ENCODE peak calls at places on chromosomes 3 and 15, in nine cellular contexts. One of them, this sample, is unnamed.

GRCh38 chr3:183455064-183455463 is 26.6 kb upstream of the MCF2L2 start:
- DNase-seq in IMR-90: peak
- DNase-seq in pancreas: no peak
- DNase-seq in tibial nerve: no peak
- DNase-seq in endothelial cell: no peak
- DNase-seq in fibroblast of the aortic adventitia: peak
- DNase-seq in CD4-positive, alpha-beta T cell: no peak
- DNase-seq in adrenal gland: peak
- DNase-seq in AG04450: no peak
- DNase-seq in this sample: no peak

GRCh38 chr3:153356908-153357307 is 194.9 kb downstream of the RAP2B start:
- DNase-seq in IMR-90: no peak
- DNase-seq in adrenal gland: no peak
- DNase-seq in fibroblast of the aortic adventitia: no peak
- DNase-seq in pancreas: no peak
- DNase-seq in endothelial cell: no peak
- DNase-seq in AG04450: no peak
- DNase-seq in tibial nerve: no peak
- DNase-seq in CD4-positive, alpha-beta T cell: no peak
- DNase-seq in this sample: no peak

GRCh38 chr3:69141313-69141712 is 18.9 kb upstream of the LMOD3 start:
- DNase-seq in fibroblast of the aortic adventitia: no peak
- DNase-seq in IMR-90: no peak
- DNase-seq in pancreas: no peak
- DNase-seq in endothelial cell: no peak
- DNase-seq in adrenal gland: no peak
- DNase-seq in CD4-positive, alpha-beta T cell: no peak
- DNase-seq in AG04450: no peak
- DNase-seq in tibial nerve: no peak
- DNase-seq in this sample: no peak

GRCh38 chr15:65381445-65382145 is 3.8 kb upstream of the IGDCC3 start:
- DNase-seq in endothelial cell: no peak
- DNase-seq in tibial nerve: no peak
- DNase-seq in adrenal gland: no peak
- DNase-seq in IMR-90: no peak
- DNase-seq in pancreas: no peak
- DNase-seq in AG04450: no peak
- DNase-seq in CD4-positive, alpha-beta T cell: no peak
- DNase-seq in fibroblast of the aortic adventitia: no peak
- DNase-seq in this sample: no peak

GRCh38 chr3:18679226-18679625 is 254.1 kb upstream of the SATB1 start:
- DNase-seq in pancreas: no peak
- DNase-seq in endothelial cell: no peak
- DNase-seq in adrenal gland: no peak
- DNase-seq in AG04450: no peak
- DNase-seq in CD4-positive, alpha-beta T cell: peak
- DNase-seq in tibial nerve: no peak
- DNase-seq in IMR-90: no peak
- DNase-seq in fibroblast of the aortic adventitia: no peak
- DNase-seq in this sample: no peak

GRCh38 chr3:179771797-179772196 is 119.0 kb downstream of the USP13 start:
- DNase-seq in tibial nerve: no peak
- DNase-seq in IMR-90: no peak
- DNase-seq in endothelial cell: no peak
- DNase-seq in CD4-positive, alpha-beta T cell: no peak
- DNase-seq in AG04450: no peak
- DNase-seq in adrenal gland: no peak
- DNase-seq in pancreas: no peak
- DNase-seq in fibroblast of the aortic adventitia: no peak
- DNase-seq in this sample: no peak

GRCh38 chr15:80418892-80419537 is 14.8 kb downstream of the ARNT2 start:
- DNase-seq in pancreas: no peak
- DNase-seq in adrenal gland: peak
- DNase-seq in CD4-positive, alpha-beta T cell: no peak
- DNase-seq in fibroblast of the aortic adventitia: peak
- DNase-seq in endothelial cell: peak
- DNase-seq in AG04450: peak
- DNase-seq in tibial nerve: peak
- DNase-seq in IMR-90: peak
- DNase-seq in this sample: peak

GRCh38 chr3:127159547-127159946 is 33.4 kb upstream of the PRR23E start:
- DNase-seq in endothelial cell: no peak
- DNase-seq in pancreas: no peak
- DNase-seq in adrenal gland: no peak
- DNase-seq in AG04450: no peak
- DNase-seq in fibroblast of the aortic adventitia: no peak
- DNase-seq in tibial nerve: no peak
- DNase-seq in IMR-90: no peak
- DNase-seq in CD4-positive, alpha-beta T cell: no peak
- DNase-seq in this sample: no peak

GRCh38 chr3:157542711-157543485 is 39.7 kb upstream of the VEPH1 start:
- DNase-seq in IMR-90: peak
- DNase-seq in CD4-positive, alpha-beta T cell: no peak
- DNase-seq in fibroblast of the aortic adventitia: peak
- DNase-seq in adrenal gland: peak
- DNase-seq in endothelial cell: peak
- DNase-seq in AG04450: peak
- DNase-seq in pancreas: peak
- DNase-seq in tibial nerve: peak
- DNase-seq in this sample: no peak

GRCh38 chr3:127254730-127255129 is 33.1 kb downstream of the PRR20G start:
- DNase-seq in IMR-90: no peak
- DNase-seq in adrenal gland: no peak
- DNase-seq in pancreas: no peak
- DNase-seq in tibial nerve: no peak
- DNase-seq in fibroblast of the aortic adventitia: no peak
- DNase-seq in AG04450: no peak
- DNase-seq in endothelial cell: no peak
- DNase-seq in CD4-positive, alpha-beta T cell: no peak
- DNase-seq in this sample: no peak

GRCh38 chr3:57557088-57557537 is 1.0 kb downstream of the PDE12 start:
- DNase-seq in CD4-positive, alpha-beta T cell: peak
- DNase-seq in pancreas: peak
- DNase-seq in adrenal gland: peak
- DNase-seq in IMR-90: peak
- DNase-seq in AG04450: no peak
- DNase-seq in fibroblast of the aortic adventitia: peak
- DNase-seq in endothelial cell: peak
- DNase-seq in tibial nerve: no peak
- DNase-seq in this sample: no peak

GRCh38 chr15:73806698-73807483 is 53.7 kb upstream of the INSYN1 start:
- DNase-seq in AG04450: no peak
- DNase-seq in pancreas: no peak
- DNase-seq in endothelial cell: no peak
- DNase-seq in adrenal gland: no peak
- DNase-seq in fibroblast of the aortic adventitia: no peak
- DNase-seq in CD4-positive, alpha-beta T cell: no peak
- DNase-seq in tibial nerve: no peak
- DNase-seq in IMR-90: no peak
- DNase-seq in this sample: no peak

GRCh38 chr3:193946945-193947344 is 189.0 kb upstream of the HES1 start:
- DNase-seq in pancreas: no peak
- DNase-seq in IMR-90: no peak
- DNase-seq in CD4-positive, alpha-beta T cell: no peak
- DNase-seq in endothelial cell: no peak
- DNase-seq in tibial nerve: no peak
- DNase-seq in adrenal gland: no peak
- DNase-seq in fibroblast of the aortic adventitia: no peak
- DNase-seq in AG04450: no peak
- DNase-seq in this sample: no peak

GRCh38 chr3:149967067-149967685 is 3.5 kb downstream of the PFN2 start:
- DNase-seq in tibial nerve: no peak
- DNase-seq in CD4-positive, alpha-beta T cell: no peak
- DNase-seq in endothelial cell: no peak
- DNase-seq in pancreas: no peak
- DNase-seq in fibroblast of the aortic adventitia: peak
- DNase-seq in AG04450: no peak
- DNase-seq in adrenal gland: no peak
- DNase-seq in IMR-90: peak
- DNase-seq in this sample: no peak

GRCh38 chr15:28901987-28902745 is 16.4 kb downstream of the APBA2 start:
- DNase-seq in pancreas: no peak
- DNase-seq in endothelial cell: no peak
- DNase-seq in tibial nerve: no peak
- DNase-seq in CD4-positive, alpha-beta T cell: no peak
- DNase-seq in fibroblast of the aortic adventitia: no peak
- DNase-seq in IMR-90: no peak
- DNase-seq in AG04450: no peak
- DNase-seq in adrenal gland: no peak
- DNase-seq in this sample: no peak
- TF ChIP-seq CTCF in pancreas: no peak
- TF ChIP-seq CTCF in endothelial cell: no peak
- TF ChIP-seq CTCF in tibial nerve: no peak
- TF ChIP-seq CTCF in CD4-positive, alpha-beta T cell: no peak
- TF ChIP-seq CTCF in fibroblast of the aortic adventitia: no peak
- TF ChIP-seq CTCF in IMR-90: peak
- TF ChIP-seq CTCF in AG04450: no peak
- TF ChIP-seq CTCF in adrenal gland: no peak
- TF ChIP-seq CTCF in this sample: no peak

DNA sequence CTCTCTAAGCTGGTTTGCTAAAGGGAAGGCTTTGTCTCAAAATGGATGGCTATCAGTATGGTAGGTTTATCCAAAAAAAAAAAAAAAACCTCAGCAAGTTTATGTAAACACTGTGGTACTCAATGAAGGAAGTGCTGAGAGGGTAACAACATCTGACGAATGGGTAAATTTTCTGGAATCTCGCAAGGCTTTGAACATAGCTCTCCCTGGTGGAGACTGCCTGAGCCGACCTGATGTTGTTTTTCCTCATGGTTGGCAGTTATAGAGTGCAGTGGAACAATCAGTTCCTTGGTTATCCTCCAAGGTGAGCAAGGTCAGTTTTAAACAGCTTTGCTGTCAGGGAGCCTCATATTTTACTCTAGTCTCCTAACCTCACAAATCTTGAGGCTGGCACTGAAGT is 94.6 kb downstream of the ZPLD1 start:
- DNase-seq in endothelial cell: peak
- DNase-seq in CD4-positive, alpha-beta T cell: no peak
- DNase-seq in tibial nerve: peak
- DNase-seq in IMR-90: peak
- DNase-seq in fibroblast of the aortic adventitia: peak
- DNase-seq in pancreas: no peak
- DNase-seq in AG04450: peak
- DNase-seq in adrenal gland: no peak
- DNase-seq in this sample: no peak
- TF ChIP-seq CTCF in endothelial cell: no peak
- TF ChIP-seq CTCF in CD4-positive, alpha-beta T cell: no peak
- TF ChIP-seq CTCF in tibial nerve: peak
- TF ChIP-seq CTCF in IMR-90: peak
- TF ChIP-seq CTCF in fibroblast of the aortic adventitia: peak
- TF ChIP-seq CTCF in pancreas: no peak
- TF ChIP-seq CTCF in AG04450: peak
- TF ChIP-seq CTCF in adrenal gland: peak
- TF ChIP-seq CTCF in this sample: no peak

GRCh38 chr3:87307805-87308204 is 31.4 kb upstream of the POU1F1 start:
- DNase-seq in tibial nerve: no peak
- DNase-seq in AG04450: no peak
- DNase-seq in CD4-positive, alpha-beta T cell: no peak
- DNase-seq in fibroblast of the aortic adventitia: no peak
- DNase-seq in IMR-90: no peak
- DNase-seq in pancreas: no peak
- DNase-seq in endothelial cell: no peak
- DNase-seq in adrenal gland: no peak
- DNase-seq in this sample: no peak
- TF ChIP-seq CTCF in tibial nerve: no peak
- TF ChIP-seq CTCF in AG04450: peak
- TF ChIP-seq CTCF in CD4-positive, alpha-beta T cell: no peak
- TF ChIP-seq CTCF in fibroblast of the aortic adventitia: no peak
- TF ChIP-seq CTCF in IMR-90: peak
- TF ChIP-seq CTCF in pancreas: no peak
- TF ChIP-seq CTCF in endothelial cell: no peak
- TF ChIP-seq CTCF in adrenal gland: no peak
- TF ChIP-seq CTCF in this sample: no peak

DNA sequence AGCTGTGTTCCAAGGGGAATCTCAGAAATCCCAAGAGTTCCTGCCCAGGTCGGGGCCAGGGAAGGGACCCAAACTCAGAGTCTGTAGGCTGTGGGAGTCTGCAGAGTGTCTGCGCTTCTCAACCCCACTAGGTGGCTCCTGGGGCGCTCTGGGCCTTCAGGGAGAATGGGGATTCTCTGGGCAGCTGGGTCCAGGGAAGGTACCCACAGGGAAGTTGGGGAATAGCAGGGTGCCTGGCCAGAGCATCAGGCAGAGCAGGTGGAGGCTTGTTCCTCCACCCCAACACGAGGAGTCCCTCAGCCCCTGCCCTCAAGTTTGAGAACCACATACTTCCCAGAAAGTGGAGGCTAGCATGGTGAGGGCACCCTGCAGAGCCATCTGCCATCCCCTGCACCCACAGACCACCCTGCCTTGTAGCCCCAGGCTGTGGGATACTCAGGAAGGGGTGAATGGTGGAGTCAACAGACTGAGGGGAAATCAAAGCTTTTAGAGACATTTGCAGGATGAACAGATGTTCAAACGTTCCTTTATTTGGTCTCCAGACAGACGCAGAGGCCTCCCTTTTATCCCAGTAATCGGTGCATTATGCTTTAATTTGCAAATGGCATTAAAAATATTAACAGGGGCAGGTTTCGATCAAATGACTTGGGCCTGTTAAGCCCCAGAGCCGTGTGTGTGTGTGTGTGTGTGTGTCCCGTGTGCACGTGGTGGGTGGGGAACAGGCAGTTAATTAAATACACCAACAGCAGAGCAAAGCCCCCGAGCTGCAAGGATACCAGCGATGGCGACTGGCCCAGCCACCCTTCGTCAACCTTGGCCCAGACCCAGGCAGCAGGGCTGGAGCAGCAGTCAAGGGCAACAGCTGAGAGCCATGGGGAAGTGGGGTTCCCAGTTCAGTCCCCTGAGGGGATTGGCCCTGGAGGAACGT is 57.7 kb downstream of the DNAJB8 start:
- DNase-seq in tibial nerve: no peak
- DNase-seq in CD4-positive, alpha-beta T cell: no peak
- DNase-seq in fibroblast of the aortic adventitia: no peak
- DNase-seq in IMR-90: no peak
- DNase-seq in adrenal gland: peak
- DNase-seq in pancreas: peak
- DNase-seq in endothelial cell: no peak
- DNase-seq in AG04450: no peak
- DNase-seq in this sample: no peak
- TF ChIP-seq CTCF in tibial nerve: no peak
- TF ChIP-seq CTCF in CD4-positive, alpha-beta T cell: no peak
- TF ChIP-seq CTCF in fibroblast of the aortic adventitia: no peak
- TF ChIP-seq CTCF in IMR-90: peak
- TF ChIP-seq CTCF in adrenal gland: peak
- TF ChIP-seq CTCF in pancreas: no peak
- TF ChIP-seq CTCF in endothelial cell: no peak
- TF ChIP-seq CTCF in AG04450: peak
- TF ChIP-seq CTCF in this sample: no peak

GRCh38 chr3:120198305-120198878 is 86.6 kb downstream of the GPR156 start:
- DNase-seq in pancreas: no peak
- DNase-seq in fibroblast of the aortic adventitia: peak
- DNase-seq in AG04450: no peak
- DNase-seq in IMR-90: peak
- DNase-seq in adrenal gland: no peak
- DNase-seq in CD4-positive, alpha-beta T cell: no peak
- DNase-seq in tibial nerve: no peak
- DNase-seq in endothelial cell: no peak
- DNase-seq in this sample: no peak
- TF ChIP-seq CTCF in pancreas: no peak
- TF ChIP-seq CTCF in fibroblast of the aortic adventitia: peak
- TF ChIP-seq CTCF in AG04450: peak
- TF ChIP-seq CTCF in IMR-90: peak
- TF ChIP-seq CTCF in adrenal gland: peak
- TF ChIP-seq CTCF in CD4-positive, alpha-beta T cell: no peak
- TF ChIP-seq CTCF in tibial nerve: peak
- TF ChIP-seq CTCF in endothelial cell: no peak
- TF ChIP-seq CTCF in this sample: peak